ENCODE peak calls at places on chromosomes 4 and X, in four cellular contexts. E, U, C and A are unnamed samples.

GRCh38 chr4:96736352-96736889 is 896.5 kb downstream of the PDHA2 start:
- DNase-seq in C (no peak), U (peak; percentile 26), E (no peak), A (no peak)

GRCh38 chrX:106404512-106404911 is 207.3 kb upstream of the RADX start:
- DNase-seq in C (no peak), E (no peak), U (no peak), A (no peak)

GRCh38 chr4:42995343-42995944 is 102.9 kb downstream of the GRXCR1 start:
- DNase-seq in E (no peak), U (peak; percentile 23), C (peak; percentile 1), A (no peak)

GRCh38 chrX:129686422-129686948 is 31.7 kb upstream of the APLN start:
- DNase-seq in E (no peak), U (no peak), C (no peak), A (no peak)

GRCh38 chr4:74932832-74933561 is at the start of gene PARM1:
- DNase-seq in C (peak; percentile 16), E (peak; percentile 97), U (peak; percentile 40), A (no peak)

GRCh38 chr4:120918788-120919187 is 3.7 kb downstream of the PRDM5 start:
- DNase-seq in C (no peak), E (no peak), U (no peak), A (no peak)

GRCh38 chrX:26138043-26138442 is at the start of gene MAGEB18:
- DNase-seq in C (no peak), E (no peak), U (no peak), A (no peak)

GRCh38 chr4:100208964-100209363 is 18.7 kb upstream of the DDIT4L start:
- DNase-seq in E (no peak), U (no peak), C (no peak), A (no peak)

GRCh38 chrX:49184294-49185061 is 1.7 kb downstream of the PRICKLE3 start:
- DNase-seq in U (peak; percentile 48), C (no peak), E (peak; percentile 88), A (no peak)

GRCh38 chr4:139279723-139280620 is at the start of gene MGARP:
- DNase-seq in C (no peak), E (peak; percentile 87), U (peak; percentile 74), A (no peak)

GRCh38 chr4:14787894-14788293 is 214.4 kb upstream of the CPEB2 start:
- DNase-seq in C (no peak), U (no peak), E (no peak), A (no peak)

GRCh38 chrX:46710425-46710824 is 48.5 kb downstream of the SLC9A7 start:
- DNase-seq in E (no peak), C (no peak), U (no peak), A (no peak)

GRCh38 chr4:186266699-186267467 is 894 bp downstream of the F11 start:
- DNase-seq in C (no peak), E (peak; percentile 76), U (no peak), A (no peak)

GRCh38 chr4:123121241-123121907 is 199.0 kb upstream of the NUDT6 start:
- DNase-seq in U (no peak), C (no peak), E (no peak), A (no peak)

GRCh38 chr4:77819409-77819835 is 254 bp upstream of the CNOT6L start:
- DNase-seq in E (no peak), U (no peak), C (no peak), A (no peak)

GRCh38 chr4:105659190-105659589 is 49.3 kb downstream of the INTS12 start:
- DNase-seq in U (no peak), C (no peak), E (no peak), A (no peak)

GRCh38 chrX:30714138-30714537 is 60.9 kb downstream of the GK start:
- DNase-seq in E (no peak), U (no peak), C (no peak), A (no peak)

GRCh38 chr4:57378766-57379165 is 268.6 kb upstream of the IGFBP7 start:
- DNase-seq in E (no peak), C (no peak), U (no peak), A (no peak)

GRCh38 chr4:24434193-24434728 is 150.1 kb downstream of the DHX15 start:
- DNase-seq in C (no peak), U (no peak), E (no peak), A (no peak)

GRCh38 chrX:63488546-63489373 is 137.6 kb upstream of the SPIN4 start:
- DNase-seq in C (no peak), E (no peak), U (no peak), A (no peak)

GRCh38 chr4:145178740-145179139 is 1.6 kb downstream of the OTUD4 start:
- DNase-seq in C (no peak), U (no peak), E (no peak), A (no peak)

GRCh38 chr4:153564630-153565525 is 98.7 kb downstream of the TMEM131L start:
- DNase-seq in U (no peak), E (no peak), C (no peak), A (no peak)

GRCh38 chr4:7444314-7444713 is 9.6 kb upstream of the PSAPL1 start:
- DNase-seq in C (no peak), U (no peak), E (no peak), A (no peak)

GRCh38 chr4:52838729-52839722 is 23.1 kb upstream of the RASL11B start:
- DNase-seq in C (no peak), U (no peak), E (no peak), A (no peak)

GRCh38 chr4:91611786-91612185 is 692.0 kb upstream of the GRID2 start:
- DNase-seq in C (no peak), E (no peak), U (no peak), A (no peak)

GRCh38 chr4:146916479-146917076 is 29.1 kb downstream of the TTC29 start:
- DNase-seq in E (no peak), C (peak; percentile 11), U (no peak), A (peak; percentile 23)